ENCODE peak calls at places on chromosomes 5 and 9, in five cellular contexts. One of them, this sample, is unnamed.
A peak's percentile ranks its signal among the peaks of the same experiment; 100 is the strongest.

GRCh38 chr9:116857321-116857720 is 170.2 kb downstream of the TRIM32 start:
- DNase-seq in amniotic stem cell: no peak
- DNase-seq in suprapubic skin: no peak
- DNase-seq in body of pancreas: no peak
- DNase-seq in fibroblast of the aortic adventitia: no peak
- DNase-seq in this sample: no peak

GRCh38 chr9:136848393-136849037 is 694 bp upstream of the PHPT1 start:
- DNase-seq in amniotic stem cell: no peak
- DNase-seq in suprapubic skin: peak; percentile 78
- DNase-seq in body of pancreas: no peak
- DNase-seq in fibroblast of the aortic adventitia: no peak
- DNase-seq in this sample: no peak

GRCh38 chr9:70113403-70114022 is 69.9 kb downstream of the MAMDC2 start:
- DNase-seq in amniotic stem cell: peak; percentile 40
- DNase-seq in suprapubic skin: no peak
- DNase-seq in body of pancreas: peak; percentile 66
- DNase-seq in fibroblast of the aortic adventitia: peak; percentile 76
- DNase-seq in this sample: no peak

GRCh38 chr5:1930501-1930879 is 47.8 kb upstream of the IRX4 start:
- DNase-seq in amniotic stem cell: no peak
- DNase-seq in suprapubic skin: peak; percentile 55
- DNase-seq in body of pancreas: no peak
- DNase-seq in fibroblast of the aortic adventitia: no peak
- DNase-seq in this sample: no peak

GRCh38 chr9:6488395-6488794 is 75.4 kb downstream of the UHRF2 start:
- DNase-seq in amniotic stem cell: no peak
- DNase-seq in suprapubic skin: no peak
- DNase-seq in body of pancreas: no peak
- DNase-seq in fibroblast of the aortic adventitia: no peak
- DNase-seq in this sample: no peak

GRCh38 chr5:96087939-96088338 is 126.3 kb upstream of the ELL2 start:
- DNase-seq in amniotic stem cell: no peak
- DNase-seq in suprapubic skin: no peak
- DNase-seq in body of pancreas: no peak
- DNase-seq in fibroblast of the aortic adventitia: no peak
- DNase-seq in this sample: no peak

GRCh38 chr9:113564804-113565237 is 101.3 kb downstream of the RGS3 start:
- DNase-seq in amniotic stem cell: peak; percentile 40
- DNase-seq in suprapubic skin: peak; percentile 74
- DNase-seq in body of pancreas: peak; percentile 75
- DNase-seq in fibroblast of the aortic adventitia: peak; percentile 54
- DNase-seq in this sample: no peak

GRCh38 chr5:150111121-150111520 is 24.8 kb upstream of the CSF1R start:
- DNase-seq in amniotic stem cell: no peak
- DNase-seq in suprapubic skin: no peak
- DNase-seq in body of pancreas: no peak
- DNase-seq in fibroblast of the aortic adventitia: no peak
- DNase-seq in this sample: no peak

GRCh38 chr5:16934123-16934522 is 2.0 kb downstream of the MYO10 start:
- DNase-seq in amniotic stem cell: peak; percentile 43
- DNase-seq in suprapubic skin: peak; percentile 73
- DNase-seq in body of pancreas: peak; percentile 65
- DNase-seq in fibroblast of the aortic adventitia: peak; percentile 82
- DNase-seq in this sample: no peak

This sample was measured in ascending aorta.